ENCODE peak calls at places on chromosomes 7 and 10, in seven cellular contexts. C is iPS DF 6.9; G is left lobe of liver; A is activated naive CD8-positive, alpha-beta T cell treated with anti-CD3 and anti-CD28 coated beads, Interleukin-2, amount 50 U/mL, for 24 hours; K is GM23248; Q is T47D; F is activated CD4-positive, alpha-beta T cell treated with anti-CD3 and anti-CD28 coated beads, Interleukin-2, amount 10 ng/mL, durations not matched to agents 7 days and 5 days. S is an unnamed sample.

GRCh38 chr7:21587139-21587773 is 44.4 kb downstream of the DNAH11 start:
- DNase-seq in C (no peak), G (no peak), A (no peak), K (no peak), Q (no peak), F (no peak), S (no peak)

GRCh38 chr7:17549406-17549805 is 251.0 kb downstream of the AHR start:
- DNase-seq in C (no peak), G (no peak), A (no peak), K (no peak), Q (no peak), F (no peak), S (no peak)

GRCh38 chr10:60203993-60204618 is 185.6 kb downstream of the ANK3 start:
- DNase-seq in C (no peak), G (no peak), A (no peak), K (peak), Q (no peak), F (no peak), S (no peak)

GRCh38 chr7:107133396-107133795 is 35.4 kb upstream of the HBP1 start:
- DNase-seq in C (no peak), G (no peak), A (no peak), K (no peak), Q (no peak), F (no peak), S (no peak)

GRCh38 chr10:69474688-69475432 is 23.6 kb downstream of the TSPAN15 start:
- DNase-seq in C (no peak), G (no peak), A (no peak), K (peak), Q (no peak), F (no peak), S (no peak)

GRCh38 chr7:129866251-129866650 is 86.5 kb downstream of the UBE2H start:
- DNase-seq in C (no peak), G (no peak), A (no peak), K (no peak), Q (no peak), F (no peak), S (no peak)

GRCh38 chr7:22849158-22849557 is 26.5 kb upstream of the TOMM7 start:
- DNase-seq in C (no peak), G (no peak), A (no peak), K (no peak), Q (no peak), F (no peak), S (no peak)

GRCh38 chr10:131786756-131787605 is 113.8 kb upstream of the PPP2R2D start:
- DNase-seq in C (no peak), G (peak), A (peak), K (peak), Q (no peak), F (peak), S (peak)

GRCh38 chr7:45923290-45923689 is 2.2 kb upstream of the IGFBP3 start:
- DNase-seq in C (no peak), G (peak), A (peak), K (peak), Q (peak), F (peak), S (peak)

GRCh38 chr10:30070001-30070759 is 10.8 kb upstream of the JCAD start:
- DNase-seq in C (no peak), G (no peak), A (no peak), K (no peak), Q (no peak), F (no peak), S (no peak)

GRCh38 chr10:63738410-63738809 is 217.2 kb downstream of the REEP3 start:
- DNase-seq in C (no peak), G (peak), A (no peak), K (peak), Q (no peak), F (no peak), S (no peak)

GRCh38 chr7:27161214-27161720 is 4.1 kb downstream of the HOXA9 start:
- DNase-seq in C (no peak), G (no peak), A (no peak), K (peak), Q (no peak), F (no peak), S (no peak)

GRCh38 chr10:131226831-131227740 is 84.4 kb downstream of the TCERG1L start:
- DNase-seq in C (no peak), G (no peak), A (no peak), K (no peak), Q (no peak), F (no peak), S (no peak)

GRCh38 chr10:122706467-122706866 is 6.8 kb upstream of the C10orf120 start:
- DNase-seq in C (no peak), G (no peak), A (no peak), K (no peak), Q (no peak), F (no peak), S (no peak)

GRCh38 chr7:94069154-94069739 is 65.1 kb upstream of the BET1 start:
- DNase-seq in C (no peak), G (no peak), A (no peak), K (peak), Q (no peak), F (no peak), S (no peak)

GRCh38 chr7:39252916-39253315 is 275.2 kb downstream of the POU6F2 start:
- DNase-seq in C (no peak), G (no peak), A (no peak), K (peak), Q (no peak), F (no peak), S (no peak)

GRCh38 chr10:68594405-68594804 is 34.3 kb downstream of the TET1 start:
- DNase-seq in C (no peak), G (no peak), A (no peak), K (peak), Q (no peak), F (no peak), S (no peak)

GRCh38 chr10:27527597-27528295 is 23.6 kb downstream of the RAB18 start:
- DNase-seq in C (no peak), G (no peak), A (no peak), K (peak), Q (no peak), F (no peak), S (no peak)

GRCh38 chr10:33461295-33461640 is 126.8 kb upstream of the NRP1 start:
- DNase-seq in C (no peak), G (no peak), A (no peak), K (no peak), Q (no peak), F (no peak), S (no peak)

GRCh38 chr10:20105236-20105635 is 289.0 kb downstream of the PLXDC2 start:
- DNase-seq in C (no peak), G (no peak), A (no peak), K (no peak), Q (no peak), F (no peak), S (no peak)

GRCh38 chr10:91590904-91591791 is 41.7 kb downstream of the PPP1R3C start:
- DNase-seq in C (no peak), G (no peak), A (no peak), K (peak), Q (no peak), F (no peak), S (no peak)

GRCh38 chr10:123788981-123789380 is 102.6 kb downstream of the CPXM2 start:
- DNase-seq in C (no peak), G (no peak), A (no peak), K (no peak), Q (no peak), F (no peak), S (no peak)

GRCh38 chr7:70135656-70136055 is 537.4 kb downstream of the AUTS2 start:
- DNase-seq in C (no peak), G (no peak), A (no peak), K (no peak), Q (no peak), F (no peak), S (no peak)

GRCh38 chr10:131267814-131268095 is 43.8 kb downstream of the TCERG1L start:
- DNase-seq in C (no peak), G (no peak), A (no peak), K (no peak), Q (no peak), F (no peak), S (no peak)

GRCh38 chr10:81920213-81920829 is 45.3 kb downstream of the NRG3 start:
- DNase-seq in C (no peak), G (no peak), A (peak), K (no peak), Q (peak), F (no peak), S (no peak)

GRCh38 chr10:48288661-48289060 is 14.2 kb upstream of the FRMPD2 start:
- DNase-seq in C (no peak), G (no peak), A (no peak), K (no peak), Q (no peak), F (no peak), S (no peak)

GRCh38 chr10:28666751-28667467 is 10.4 kb upstream of the BAMBI start:
- DNase-seq in C (no peak), G (no peak), A (no peak), K (no peak), Q (no peak), F (no peak), S (no peak)

GRCh38 chr10:81995254-81995653 is 120.3 kb downstream of the NRG3 start:
- DNase-seq in C (no peak), G (no peak), A (no peak), K (no peak), Q (no peak), F (no peak), S (no peak)

S was measured in DND-41.